ENCODE peak calls at places on chromosomes 16 and 17, in five cellular contexts. H is naive thymus-derived CD4-positive, alpha-beta T cell; V is CD8-positive, alpha-beta memory T cell; F is body of pancreas; P is neural progenitor cell. O is an unnamed sample. For H3K27me3 and H3K4me1, the result is how much of the 10 kb centered on the place peaks cover.

GRCh38 chr17:9108166-9108565 is 86.9 kb downstream of the NTN1 start:
- DNase-seq in F (no peak), H (no peak), P (no peak), V (no peak), O (no peak)

GRCh38 chr16:17244865-17245264 is 225.9 kb downstream of the XYLT1 start:
- DNase-seq in P (no peak), F (no peak), H (no peak), V (no peak), O (no peak)

GRCh38 chr17:66493283-66494019 is 191.0 kb downstream of the PRKCA start:
- DNase-seq in V (no peak), P (no peak), F (no peak), H (no peak), O (no peak)

GRCh38 chr16:10729649-10730048 is 14.0 kb upstream of the NUBP1 start:
- DNase-seq in P (peak), F (no peak), H (no peak), V (no peak), O (no peak)

GRCh38 chr17:45332989-45333701 is 16.3 kb upstream of the MAP3K14 start:
- DNase-seq in V (no peak), P (no peak), H (no peak), F (no peak), O (peak)

GRCh38 chr17:78242024-78242742 is 10.8 kb downstream of the TMEM235 start:
- DNase-seq in H (no peak), P (no peak), V (no peak), F (no peak), O (no peak)

GRCh38 chr17:3989156-3989886 is 25.1 kb upstream of the ATP2A3 start:
- DNase-seq in H (no peak), F (no peak), P (no peak), V (no peak), O (peak)

GRCh38 chr16:82524939-82525338 is 101.8 kb upstream of the CDH13 start:
- DNase-seq in H (no peak), P (no peak), F (no peak), V (no peak), O (no peak)

GRCh38 chr17:78664476-78665384 is 87.5 kb upstream of the DNAH17 start:
- DNase-seq in P (no peak), F (no peak), V (no peak), H (no peak), O (peak)

GRCh38 chr16:77059441-77059840 is 131.5 kb upstream of the MON1B start:
- DNase-seq in P (no peak), V (no peak), F (peak), H (no peak), O (no peak)

GRCh38 chr16:79264237-79265104 is 336.1 kb downstream of the MAF start:
- DNase-seq in F (no peak), H (no peak), P (no peak), V (no peak), O (no peak)

GRCh38 chr16:30557397-30557949 is 701 bp downstream of the ZNF764 start:
- DNase-seq in V (no peak), F (no peak), P (peak), H (peak), O (no peak)

GRCh38 chr17:31935512-31935911 is 1.3 kb upstream of the SUZ12 start:
- DNase-seq in P (no peak), V (no peak), H (no peak), F (no peak), O (no peak)

GRCh38 chr16:25172831-25173230 is 43.9 kb upstream of the AQP8 start:
- DNase-seq in F (peak), H (no peak), P (no peak), V (no peak), O (peak)

GRCh38 chr16:70579648-70580630 is 56.3 kb downstream of the SF3B3 start:
- DNase-seq in F (peak), H (no peak), V (no peak), P (no peak), O (peak)

GRCh38 chr17:63946440-63947363 is 14.6 kb upstream of the CD79B start:
- DNase-seq in F (peak), P (peak), H (peak), V (peak), O (no peak)

GRCh38 chr17:927611-928461 is 51.7 kb downstream of the NXN start:
- DNase-seq in V (no peak), F (no peak), H (no peak), P (peak), O (no peak)

GRCh38 chr17:63685021-63685420 is 14.9 kb downstream of the LIMD2 start:
- DNase-seq in F (no peak), H (no peak), V (no peak), P (no peak), O (no peak)

GRCh38 chr16:12021578-12022265 is 45.2 kb downstream of the SNX29 start:
- DNase-seq in P (no peak), H (no peak), F (no peak), V (no peak), O (no peak)

GRCh38 chr16:56916571-56917403 is 15.2 kb upstream of the HERPUD1 start:
- DNase-seq in V (no peak), H (no peak), F (peak), P (no peak), O (no peak)

GRCh38 chr17:65885484-65885883 is 306.4 kb downstream of the CEP112 start:
- DNase-seq in P (no peak), V (no peak), F (no peak), H (no peak), O (no peak)

DNA sequence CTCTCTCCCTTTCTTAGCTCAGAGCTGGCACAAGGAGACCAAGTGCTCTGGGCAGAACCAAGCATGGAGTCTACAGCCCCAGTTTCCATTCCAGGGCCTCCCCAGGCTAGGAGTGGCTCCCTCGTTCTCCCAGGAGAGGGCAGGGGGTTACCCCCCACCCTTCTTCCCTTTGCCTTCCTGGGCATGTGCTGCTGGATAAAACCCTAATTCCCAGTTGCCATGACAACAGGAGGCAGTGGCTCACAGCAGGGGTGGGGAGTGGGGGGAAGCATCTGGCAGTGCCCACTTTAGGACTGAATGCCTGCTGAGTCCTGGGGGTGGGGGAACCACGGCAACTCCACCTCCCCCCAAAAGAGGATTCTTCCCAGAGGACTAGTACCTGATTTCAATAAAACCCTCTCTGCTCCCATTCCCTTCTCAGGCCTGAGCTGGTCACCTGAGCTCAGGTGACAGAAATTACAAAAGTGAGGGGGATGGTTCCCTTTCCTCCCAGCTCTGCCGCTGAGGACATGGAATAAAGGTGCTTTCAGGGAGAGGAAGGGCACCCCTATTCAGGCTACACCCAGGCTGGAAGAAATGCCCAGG is 1.8 kb downstream of the MPP2 start:
- DNase-seq in H (no peak), P (peak), F (no peak), V (no peak), O (no peak)
- H3K4me3 ChIP-seq in H (no peak), P (peak), F (no peak), V (no peak), O (peak)

GRCh38 chr17:74374786-74375185 is 7.5 kb downstream of the GPR142 start:
- DNase-seq in P (no peak), H (no peak), F (no peak), V (no peak), O (no peak)
- H3K27me3 ChIP-seq in P (under half), H (under half), F (under half), V (under half), O (under half)

DNA sequence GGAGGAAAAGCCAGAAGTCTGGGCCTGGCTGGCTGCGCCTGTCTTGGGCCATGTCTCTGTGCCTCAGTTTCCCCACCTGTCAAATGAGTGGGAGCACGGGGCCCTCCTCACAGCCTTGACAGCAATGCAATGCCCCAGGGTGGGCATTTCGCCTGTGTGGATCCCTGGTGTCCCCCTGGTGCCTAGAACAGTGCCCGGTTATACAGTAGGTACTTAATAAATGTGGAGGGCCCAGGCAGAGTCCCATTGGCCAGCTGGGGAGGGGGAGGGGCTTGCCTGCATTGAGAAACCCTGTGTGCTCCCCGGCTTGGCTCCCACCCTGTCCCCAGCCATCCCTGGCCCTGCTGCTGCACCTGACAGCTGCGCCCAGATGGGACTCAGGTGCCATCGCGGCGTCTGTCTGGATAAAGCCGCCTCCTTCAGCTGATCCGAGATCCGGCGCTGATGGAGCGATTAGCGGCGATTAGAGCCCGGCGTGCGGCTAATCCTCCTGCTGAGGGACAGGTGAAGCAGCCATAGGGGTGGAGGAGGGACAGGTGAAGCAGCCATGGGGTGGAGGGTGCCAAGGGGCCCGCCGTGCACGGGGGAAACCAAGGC is 12.4 kb downstream of the ZFPM1 start:
- DNase-seq in P (no peak), H (no peak), V (no peak), F (no peak), O (no peak)
- H3K4me1 ChIP-seq in P (under half), H (under half), V (half or more), F (half or more), O (under half)

GRCh38 chr16:22162658-22163009 is 328 bp downstream of the SDR42E2 start:
- DNase-seq in F (no peak), H (no peak), V (no peak), P (no peak), O (no peak)
- H3K4me3 ChIP-seq in F (no peak), H (no peak), V (no peak), P (peak), O (peak)

O was measured in suprapubic skin.